ENCODE peak calls at places on chromosomes 3 and 15, in seven cellular contexts. One of them, this sample, is unnamed.

GRCh38 chr3:170602556-170602955 is 16.7 kb upstream of the SLC7A14 start:
- DNase-seq in NCI-H2081: no peak
- DNase-seq in NCI-H1048: no peak
- DNase-seq in dermis blood vessel endothelial cell: no peak
- DNase-seq in EH: no peak
- DNase-seq in activated CD4-positive, alpha-beta T cell treated with anti-CD3 and anti-CD28 coated beads, Interleukin-2, amount 50 U/mL, for 24 hours: no peak
- DNase-seq in ELF-1: no peak
- DNase-seq in this sample: no peak

GRCh38 chr3:180295811-180296210 is 259.1 kb upstream of the PEX5L start:
- DNase-seq in dermis blood vessel endothelial cell: no peak
- DNase-seq in activated CD4-positive, alpha-beta T cell treated with anti-CD3 and anti-CD28 coated beads, Interleukin-2, amount 50 U/mL, for 24 hours: no peak
- DNase-seq in NCI-H1048: no peak
- DNase-seq in EH: no peak
- DNase-seq in ELF-1: peak; percentile 18
- DNase-seq in NCI-H2081: no peak
- DNase-seq in this sample: no peak

GRCh38 chr3:194255252-194256039 is 95.7 kb downstream of the CPN2 start:
- DNase-seq in NCI-H2081: no peak
- DNase-seq in EH: no peak
- DNase-seq in activated CD4-positive, alpha-beta T cell treated with anti-CD3 and anti-CD28 coated beads, Interleukin-2, amount 50 U/mL, for 24 hours: peak; percentile 22
- DNase-seq in ELF-1: peak; percentile 70
- DNase-seq in dermis blood vessel endothelial cell: peak; percentile 98
- DNase-seq in NCI-H1048: no peak
- DNase-seq in this sample: peak; percentile 46

GRCh38 chr15:35519536-35520149 is 26.3 kb downstream of the DPH6 start:
- DNase-seq in dermis blood vessel endothelial cell: peak; percentile 74
- DNase-seq in NCI-H1048: peak; percentile 20
- DNase-seq in EH: peak; percentile 67
- DNase-seq in activated CD4-positive, alpha-beta T cell treated with anti-CD3 and anti-CD28 coated beads, Interleukin-2, amount 50 U/mL, for 24 hours: peak; percentile 4
- DNase-seq in NCI-H2081: peak; percentile 46
- DNase-seq in ELF-1: no peak
- DNase-seq in this sample: peak; percentile 46

GRCh38 chr3:69433016-69433937 is 47.4 kb upstream of the FRMD4B start:
- DNase-seq in ELF-1: no peak
- DNase-seq in NCI-H2081: no peak
- DNase-seq in dermis blood vessel endothelial cell: no peak
- DNase-seq in NCI-H1048: no peak
- DNase-seq in activated CD4-positive, alpha-beta T cell treated with anti-CD3 and anti-CD28 coated beads, Interleukin-2, amount 50 U/mL, for 24 hours: no peak
- DNase-seq in EH: no peak
- DNase-seq in this sample: peak; percentile 29

GRCh38 chr15:52021128-52021671 is 2.2 kb downstream of the MAPK6 start:
- DNase-seq in dermis blood vessel endothelial cell: peak; percentile 93
- DNase-seq in activated CD4-positive, alpha-beta T cell treated with anti-CD3 and anti-CD28 coated beads, Interleukin-2, amount 50 U/mL, for 24 hours: peak; percentile 69
- DNase-seq in NCI-H2081: no peak
- DNase-seq in EH: peak; percentile 92
- DNase-seq in NCI-H1048: no peak
- DNase-seq in ELF-1: peak; percentile 35
- DNase-seq in this sample: peak; percentile 72

GRCh38 chr15:66014639-66015182 is 145.4 kb downstream of the RAB11A start:
- DNase-seq in activated CD4-positive, alpha-beta T cell treated with anti-CD3 and anti-CD28 coated beads, Interleukin-2, amount 50 U/mL, for 24 hours: no peak
- DNase-seq in NCI-H1048: no peak
- DNase-seq in EH: no peak
- DNase-seq in dermis blood vessel endothelial cell: no peak
- DNase-seq in NCI-H2081: no peak
- DNase-seq in ELF-1: no peak
- DNase-seq in this sample: no peak

GRCh38 chr15:36529296-36530011 is 50.0 kb upstream of the CDIN1 start:
- DNase-seq in EH: peak; percentile 55
- DNase-seq in activated CD4-positive, alpha-beta T cell treated with anti-CD3 and anti-CD28 coated beads, Interleukin-2, amount 50 U/mL, for 24 hours: no peak
- DNase-seq in dermis blood vessel endothelial cell: no peak
- DNase-seq in NCI-H1048: no peak
- DNase-seq in ELF-1: no peak
- DNase-seq in NCI-H2081: no peak
- DNase-seq in this sample: no peak

GRCh38 chr3:172892158-172892557 is 141.6 kb downstream of the ECT2 start:
- DNase-seq in activated CD4-positive, alpha-beta T cell treated with anti-CD3 and anti-CD28 coated beads, Interleukin-2, amount 50 U/mL, for 24 hours: no peak
- DNase-seq in NCI-H1048: no peak
- DNase-seq in NCI-H2081: no peak
- DNase-seq in dermis blood vessel endothelial cell: peak; percentile 52
- DNase-seq in EH: peak; percentile 73
- DNase-seq in ELF-1: no peak
- DNase-seq in this sample: no peak

GRCh38 chr15:57227899-57228298 is 148.4 kb upstream of the CGNL1 start:
- DNase-seq in activated CD4-positive, alpha-beta T cell treated with anti-CD3 and anti-CD28 coated beads, Interleukin-2, amount 50 U/mL, for 24 hours: no peak
- DNase-seq in EH: peak; percentile 76
- DNase-seq in ELF-1: no peak
- DNase-seq in NCI-H1048: no peak
- DNase-seq in dermis blood vessel endothelial cell: no peak
- DNase-seq in NCI-H2081: no peak
- DNase-seq in this sample: no peak

GRCh38 chr15:81073796-81074195 is 60.3 kb upstream of the CFAP161 start:
- DNase-seq in ELF-1: no peak
- DNase-seq in NCI-H1048: no peak
- DNase-seq in NCI-H2081: no peak
- DNase-seq in dermis blood vessel endothelial cell: no peak
- DNase-seq in activated CD4-positive, alpha-beta T cell treated with anti-CD3 and anti-CD28 coated beads, Interleukin-2, amount 50 U/mL, for 24 hours: no peak
- DNase-seq in EH: no peak
- DNase-seq in this sample: no peak

GRCh38 chr3:112437146-112438022 is 61.9 kb downstream of the BTLA start:
- DNase-seq in activated CD4-positive, alpha-beta T cell treated with anti-CD3 and anti-CD28 coated beads, Interleukin-2, amount 50 U/mL, for 24 hours: no peak
- DNase-seq in ELF-1: peak; percentile 65
- DNase-seq in NCI-H1048: no peak
- DNase-seq in dermis blood vessel endothelial cell: peak; percentile 59
- DNase-seq in EH: peak; percentile 52
- DNase-seq in NCI-H2081: no peak
- DNase-seq in this sample: no peak

GRCh38 chr3:161354554-161354953 is 16.8 kb downstream of the SPTSSB start:
- DNase-seq in NCI-H1048: no peak
- DNase-seq in NCI-H2081: no peak
- DNase-seq in activated CD4-positive, alpha-beta T cell treated with anti-CD3 and anti-CD28 coated beads, Interleukin-2, amount 50 U/mL, for 24 hours: no peak
- DNase-seq in dermis blood vessel endothelial cell: no peak
- DNase-seq in EH: no peak
- DNase-seq in ELF-1: no peak
- DNase-seq in this sample: no peak

GRCh38 chr3:31445701-31446100 is 87.0 kb upstream of the STT3B start:
- DNase-seq in NCI-H2081: no peak
- DNase-seq in NCI-H1048: no peak
- DNase-seq in EH: no peak
- DNase-seq in ELF-1: no peak
- DNase-seq in dermis blood vessel endothelial cell: no peak
- DNase-seq in activated CD4-positive, alpha-beta T cell treated with anti-CD3 and anti-CD28 coated beads, Interleukin-2, amount 50 U/mL, for 24 hours: no peak
- DNase-seq in this sample: no peak

GRCh38 chr3:20040476-20041196 is 390 bp downstream of the KAT2B start:
- DNase-seq in dermis blood vessel endothelial cell: peak; percentile 60
- DNase-seq in EH: peak; percentile 76
- DNase-seq in ELF-1: peak; percentile 78
- DNase-seq in NCI-H2081: peak; percentile 34
- DNase-seq in activated CD4-positive, alpha-beta T cell treated with anti-CD3 and anti-CD28 coated beads, Interleukin-2, amount 50 U/mL, for 24 hours: peak; percentile 41
- DNase-seq in NCI-H1048: peak; percentile 31
- DNase-seq in this sample: peak; percentile 72

GRCh38 chr15:62895905-62896316 is 146.6 kb upstream of the TPM1 start:
- DNase-seq in dermis blood vessel endothelial cell: peak; percentile 75
- DNase-seq in NCI-H2081: no peak
- DNase-seq in EH: peak; percentile 89
- DNase-seq in ELF-1: peak; percentile 46
- DNase-seq in NCI-H1048: no peak
- DNase-seq in activated CD4-positive, alpha-beta T cell treated with anti-CD3 and anti-CD28 coated beads, Interleukin-2, amount 50 U/mL, for 24 hours: no peak
- DNase-seq in this sample: no peak

GRCh38 chr3:194852836-194853508 is 167.3 kb downstream of the FAM43A start:
- DNase-seq in EH: no peak
- DNase-seq in NCI-H2081: peak; percentile 16
- DNase-seq in activated CD4-positive, alpha-beta T cell treated with anti-CD3 and anti-CD28 coated beads, Interleukin-2, amount 50 U/mL, for 24 hours: no peak
- DNase-seq in dermis blood vessel endothelial cell: no peak
- DNase-seq in ELF-1: peak; percentile 66
- DNase-seq in NCI-H1048: no peak
- DNase-seq in this sample: no peak

GRCh38 chr3:72938471-72939265 is 50.8 kb downstream of the GXYLT2 start:
- DNase-seq in activated CD4-positive, alpha-beta T cell treated with anti-CD3 and anti-CD28 coated beads, Interleukin-2, amount 50 U/mL, for 24 hours: peak; percentile 6
- DNase-seq in NCI-H1048: no peak
- DNase-seq in ELF-1: peak; percentile 76
- DNase-seq in NCI-H2081: peak; percentile 11
- DNase-seq in EH: peak; percentile 94
- DNase-seq in dermis blood vessel endothelial cell: peak; percentile 62
- DNase-seq in this sample: peak; percentile 51

GRCh38 chr15:96142498-96142897 is 188.0 kb upstream of the NR2F2 start:
- DNase-seq in NCI-H1048: no peak
- DNase-seq in ELF-1: no peak
- DNase-seq in EH: no peak
- DNase-seq in dermis blood vessel endothelial cell: no peak
- DNase-seq in NCI-H2081: no peak
- DNase-seq in activated CD4-positive, alpha-beta T cell treated with anti-CD3 and anti-CD28 coated beads, Interleukin-2, amount 50 U/mL, for 24 hours: no peak
- DNase-seq in this sample: no peak

This sample was measured in small intestine.